ENCODE peak calls at places on chromosomes 1 and 21, in six cellular contexts. J, O, G, U, F and W are unnamed samples.

GRCh38 chr1:68782890-68783289 is 286.0 kb upstream of the DEPDC1 start:
- DNase-seq in J (no peak), O (no peak), G (no peak), U (no peak), F (no peak), W (no peak)

GRCh38 chr1:7389201-7389785 is 381.8 kb upstream of the VAMP3 start:
- DNase-seq in J (no peak), O (no peak), G (no peak), U (no peak), F (no peak), W (peak; percentile 7)

GRCh38 chr1:243982451-243983018 is 68.5 kb upstream of the ZBTB18 start:
- DNase-seq in J (no peak), O (no peak), G (no peak), U (peak; percentile 40), F (no peak), W (no peak)

GRCh38 chr1:230422221-230422981 is 3.7 kb downstream of the PGBD5 start:
- DNase-seq in J (peak; percentile 13), O (no peak), G (no peak), U (no peak), F (no peak), W (no peak)

GRCh38 chr1:6056549-6056948 is 10.9 kb downstream of the KCNAB2 start:
- DNase-seq in J (no peak), O (no peak), G (no peak), U (no peak), F (no peak), W (no peak)

GRCh38 chr21:46065993-46066842 is 31.7 kb upstream of the COL6A2 start:
- DNase-seq in J (no peak), O (no peak), G (no peak), U (no peak), F (no peak), W (no peak)

GRCh38 chr1:32464191-32464715 is 619 bp upstream of the ZBTB8B start:
- DNase-seq in J (no peak), O (no peak), G (no peak), U (no peak), F (no peak), W (no peak)

GRCh38 chr1:24963099-24963872 is 33.2 kb upstream of the RUNX3 start:
- DNase-seq in J (no peak), O (no peak), G (no peak), U (no peak), F (peak; percentile 42), W (no peak)

GRCh38 chr1:227959325-227959860 is 11.7 kb upstream of the WNT9A start:
- DNase-seq in J (no peak), O (no peak), G (no peak), U (no peak), F (no peak), W (no peak)

GRCh38 chr1:151131832-151132675 is 14.4 kb downstream of the SEMA6C start:
- DNase-seq in J (no peak), O (no peak), G (no peak), U (peak; percentile 56), F (no peak), W (no peak)

GRCh38 chr1:187631381-187631675 is 802.6 kb downstream of the PLA2G4A start:
- DNase-seq in J (no peak), O (no peak), G (no peak), U (no peak), F (no peak), W (no peak)

GRCh38 chr1:154148787-154149186 is 6.1 kb downstream of the NUP210L start:
- DNase-seq in J (no peak), O (no peak), G (no peak), U (no peak), F (no peak), W (no peak)

GRCh38 chr21:45540601-45540970 is 1.7 kb downstream of the SLC19A1 start:
- DNase-seq in J (no peak), O (peak; percentile 15), G (no peak), U (peak; percentile 5), F (no peak), W (no peak)

GRCh38 chr1:31216016-31216415 is 23.7 kb downstream of the NKAIN1 start:
- DNase-seq in J (peak; percentile 90), O (no peak), G (peak; percentile 8), U (peak; percentile 44), F (no peak), W (peak; percentile 27)